ENCODE peak calls at places on chromosome 13, in seven cellular contexts. One of them, this sample, is unnamed.

GRCh38 chr13:112887557-112887991 is 81.4 kb upstream of the MCF2L start:
- DNase-seq in T1000: no peak
- DNase-seq in tibial artery: no peak
- DNase-seq in omental fat pad: no peak
- DNase-seq in upper lobe of left lung: peak; percentile 44
- DNase-seq in effector memory CD8-positive, alpha-beta T cell: no peak
- DNase-seq in AG08396: no peak
- DNase-seq in this sample: no peak

GRCh38 chr13:88958821-88959220 is 1287.7 kb downstream of the SLITRK5 start:
- DNase-seq in T1000: no peak
- DNase-seq in upper lobe of left lung: no peak
- DNase-seq in omental fat pad: no peak
- DNase-seq in tibial artery: no peak
- DNase-seq in effector memory CD8-positive, alpha-beta T cell: no peak
- DNase-seq in AG08396: no peak
- DNase-seq in this sample: no peak

GRCh38 chr13:40672310-40673060 is 6.0 kb upstream of the FOXO1 start:
- DNase-seq in T1000: no peak
- DNase-seq in upper lobe of left lung: no peak
- DNase-seq in AG08396: peak; percentile 42
- DNase-seq in tibial artery: no peak
- DNase-seq in omental fat pad: no peak
- DNase-seq in effector memory CD8-positive, alpha-beta T cell: no peak
- DNase-seq in this sample: peak; percentile 81

GRCh38 chr13:32530841-32531253 is 7.7 kb downstream of the N4BP2L2 start:
- DNase-seq in upper lobe of left lung: no peak
- DNase-seq in tibial artery: no peak
- DNase-seq in omental fat pad: no peak
- DNase-seq in effector memory CD8-positive, alpha-beta T cell: peak; percentile 11
- DNase-seq in AG08396: peak; percentile 49
- DNase-seq in T1000: no peak
- DNase-seq in this sample: no peak

GRCh38 chr13:86446311-86446710 is 647.1 kb upstream of the SLITRK6 start:
- DNase-seq in upper lobe of left lung: no peak
- DNase-seq in AG08396: peak; percentile 2
- DNase-seq in omental fat pad: no peak
- DNase-seq in tibial artery: no peak
- DNase-seq in T1000: peak; percentile 11
- DNase-seq in effector memory CD8-positive, alpha-beta T cell: no peak
- DNase-seq in this sample: no peak

GRCh38 chr13:48334534-48335127 is 31.1 kb downstream of the RB1 start:
- DNase-seq in effector memory CD8-positive, alpha-beta T cell: no peak
- DNase-seq in T1000: no peak
- DNase-seq in upper lobe of left lung: no peak
- DNase-seq in AG08396: no peak
- DNase-seq in tibial artery: no peak
- DNase-seq in omental fat pad: no peak
- DNase-seq in this sample: no peak

GRCh38 chr13:29886446-29886845 is 36.0 kb upstream of the UBL3 start:
- DNase-seq in effector memory CD8-positive, alpha-beta T cell: peak; percentile 9
- DNase-seq in omental fat pad: no peak
- DNase-seq in upper lobe of left lung: no peak
- DNase-seq in T1000: no peak
- DNase-seq in tibial artery: no peak
- DNase-seq in AG08396: no peak
- DNase-seq in this sample: no peak

GRCh38 chr13:114030666-114031610 is 57.1 kb upstream of the C13orf46 start:
- DNase-seq in tibial artery: no peak
- DNase-seq in omental fat pad: no peak
- DNase-seq in effector memory CD8-positive, alpha-beta T cell: no peak
- DNase-seq in upper lobe of left lung: peak; percentile 63
- DNase-seq in T1000: no peak
- DNase-seq in AG08396: no peak
- DNase-seq in this sample: no peak

GRCh38 chr13:113123226-113124150 is 889 bp downstream of the F10 start:
- DNase-seq in T1000: no peak
- DNase-seq in effector memory CD8-positive, alpha-beta T cell: no peak
- DNase-seq in upper lobe of left lung: no peak
- DNase-seq in AG08396: no peak
- DNase-seq in tibial artery: peak; percentile 60
- DNase-seq in omental fat pad: no peak
- DNase-seq in this sample: no peak

GRCh38 chr13:42892760-42893159 is 99.3 kb downstream of the EPSTI1 start:
- DNase-seq in omental fat pad: no peak
- DNase-seq in effector memory CD8-positive, alpha-beta T cell: no peak
- DNase-seq in AG08396: no peak
- DNase-seq in upper lobe of left lung: no peak
- DNase-seq in T1000: no peak
- DNase-seq in tibial artery: no peak
- DNase-seq in this sample: no peak

GRCh38 chr13:49540552-49540951 is 44.8 kb downstream of the PHF11 start:
- DNase-seq in tibial artery: no peak
- DNase-seq in upper lobe of left lung: no peak
- DNase-seq in AG08396: no peak
- DNase-seq in effector memory CD8-positive, alpha-beta T cell: no peak
- DNase-seq in T1000: no peak
- DNase-seq in omental fat pad: peak; percentile 32
- DNase-seq in this sample: no peak

GRCh38 chr13:20191902-20192469 is 752 bp downstream of the GJB2 start:
- DNase-seq in T1000: no peak
- DNase-seq in upper lobe of left lung: no peak
- DNase-seq in tibial artery: no peak
- DNase-seq in AG08396: no peak
- DNase-seq in omental fat pad: no peak
- DNase-seq in effector memory CD8-positive, alpha-beta T cell: no peak
- DNase-seq in this sample: no peak

GRCh38 chr13:113495494-113496251 is 5.2 kb upstream of the DCUN1D2 start:
- DNase-seq in upper lobe of left lung: peak; percentile 50
- DNase-seq in effector memory CD8-positive, alpha-beta T cell: no peak
- DNase-seq in tibial artery: no peak
- DNase-seq in omental fat pad: no peak
- DNase-seq in AG08396: no peak
- DNase-seq in T1000: no peak
- DNase-seq in this sample: no peak

GRCh38 chr13:83879431-83880171 is 2.7 kb downstream of the SLITRK1 start:
- DNase-seq in upper lobe of left lung: no peak
- DNase-seq in omental fat pad: no peak
- DNase-seq in AG08396: no peak
- DNase-seq in effector memory CD8-positive, alpha-beta T cell: no peak
- DNase-seq in tibial artery: no peak
- DNase-seq in T1000: no peak
- DNase-seq in this sample: no peak

GRCh38 chr13:113646921-113647340 is 11.1 kb downstream of the ATP4B start:
- DNase-seq in upper lobe of left lung: peak; percentile 61
- DNase-seq in tibial artery: peak; percentile 66
- DNase-seq in effector memory CD8-positive, alpha-beta T cell: no peak
- DNase-seq in omental fat pad: no peak
- DNase-seq in AG08396: no peak
- DNase-seq in T1000: no peak
- DNase-seq in this sample: no peak

GRCh38 chr13:20609145-20609544 is 42.2 kb downstream of the IFT88 start:
- DNase-seq in tibial artery: no peak
- DNase-seq in effector memory CD8-positive, alpha-beta T cell: no peak
- DNase-seq in upper lobe of left lung: no peak
- DNase-seq in T1000: peak; percentile 52
- DNase-seq in AG08396: peak; percentile 49
- DNase-seq in omental fat pad: no peak
- DNase-seq in this sample: no peak

GRCh38 chr13:20127263-20127562 is 33.6 kb downstream of the GJA3 start:
- DNase-seq in T1000: no peak
- DNase-seq in AG08396: no peak
- DNase-seq in upper lobe of left lung: no peak
- DNase-seq in omental fat pad: no peak
- DNase-seq in tibial artery: no peak
- DNase-seq in effector memory CD8-positive, alpha-beta T cell: no peak
- DNase-seq in this sample: no peak

GRCh38 chr13:24264976-24265375 is 44.4 kb upstream of the C1QTNF9 start:
- DNase-seq in omental fat pad: no peak
- DNase-seq in effector memory CD8-positive, alpha-beta T cell: peak; percentile 79
- DNase-seq in AG08396: no peak
- DNase-seq in T1000: no peak
- DNase-seq in upper lobe of left lung: no peak
- DNase-seq in tibial artery: no peak
- DNase-seq in this sample: no peak

GRCh38 chr13:38590796-38591507 is 95.9 kb upstream of the FREM2 start:
- DNase-seq in AG08396: no peak
- DNase-seq in omental fat pad: no peak
- DNase-seq in T1000: no peak
- DNase-seq in tibial artery: no peak
- DNase-seq in effector memory CD8-positive, alpha-beta T cell: no peak
- DNase-seq in upper lobe of left lung: no peak
- DNase-seq in this sample: no peak

GRCh38 chr13:65836066-65836465 is 1394.1 kb downstream of the PCDH9 start:
- DNase-seq in tibial artery: no peak
- DNase-seq in T1000: no peak
- DNase-seq in effector memory CD8-positive, alpha-beta T cell: no peak
- DNase-seq in AG08396: no peak
- DNase-seq in omental fat pad: no peak
- DNase-seq in upper lobe of left lung: no peak
- DNase-seq in this sample: no peak

GRCh38 chr13:77699059-77699680 is 1.7 kb downstream of the SLAIN1 start:
- DNase-seq in upper lobe of left lung: no peak
- DNase-seq in effector memory CD8-positive, alpha-beta T cell: no peak
- DNase-seq in tibial artery: no peak
- DNase-seq in AG08396: no peak
- DNase-seq in T1000: no peak
- DNase-seq in omental fat pad: no peak
- DNase-seq in this sample: no peak

GRCh38 chr13:47555235-47555634 is 445.8 kb downstream of the SUCLA2 start:
- DNase-seq in AG08396: no peak
- DNase-seq in upper lobe of left lung: no peak
- DNase-seq in T1000: no peak
- DNase-seq in omental fat pad: no peak
- DNase-seq in effector memory CD8-positive, alpha-beta T cell: no peak
- DNase-seq in tibial artery: no peak
- DNase-seq in this sample: no peak

GRCh38 chr13:46553886-46554855 is 1.2 kb downstream of the LRCH1 start:
- DNase-seq in omental fat pad: peak; percentile 35
- DNase-seq in T1000: no peak
- DNase-seq in effector memory CD8-positive, alpha-beta T cell: peak; percentile 62
- DNase-seq in upper lobe of left lung: peak; percentile 93
- DNase-seq in tibial artery: peak; percentile 85
- DNase-seq in AG08396: peak; percentile 73
- DNase-seq in this sample: peak; percentile 49

GRCh38 chr13:71867101-71867814 is at the start of gene DACH1:
- DNase-seq in AG08396: peak; percentile 65
- DNase-seq in T1000: peak; percentile 19
- DNase-seq in effector memory CD8-positive, alpha-beta T cell: no peak
- DNase-seq in tibial artery: no peak
- DNase-seq in omental fat pad: no peak
- DNase-seq in upper lobe of left lung: no peak
- DNase-seq in this sample: peak; percentile 52